ENCODE peak calls at places on chromosomes 4 and X, in six cellular contexts. L is upper lobe of left lung, J is uterus, H is neural progenitor cell, S is IMR-90, Z is A549. N is an unnamed sample.

GRCh38 chr4:38411092-38411491 is 252.9 kb upstream of the KLF3 start:
- DNase-seq in L (no peak), S (no peak), H (no peak), J (no peak), Z (no peak), N (no peak)

GRCh38 chrX:150408007-150408406 is 44.9 kb downstream of the MAMLD1 start:
- DNase-seq in J (no peak), Z (no peak), L (no peak), H (no peak), S (no peak), N (no peak)

GRCh38 chrX:23003121-23003520 is 3.4 kb downstream of the DDX53 start:
- DNase-seq in L (no peak), Z (no peak), S (peak; percentile 53), J (no peak), H (no peak), N (no peak)

GRCh38 chr4:8847764-8848163 is 23.9 kb downstream of the HMX1 start:
- DNase-seq in J (no peak), Z (no peak), H (peak; percentile 53), L (no peak), S (no peak), N (no peak)

GRCh38 chr4:121989715-121990114 is 37.9 kb upstream of the TRPC3 start:
- DNase-seq in S (peak; percentile 56), Z (no peak), H (peak; percentile 28), J (no peak), L (no peak), N (no peak)

GRCh38 chr4:153512162-153512852 is 46.1 kb downstream of the TMEM131L start:
- DNase-seq in S (no peak), Z (no peak), J (no peak), H (no peak), L (no peak), N (no peak)

GRCh38 chrX:53456254-53456653 is 22.1 kb upstream of the HSD17B10 start:
- DNase-seq in H (no peak), L (no peak), S (peak; percentile 76), Z (peak; percentile 59), J (no peak), N (no peak)

GRCh38 chr4:110155632-110156031 is 42.8 kb downstream of the ELOVL6 start:
- DNase-seq in J (no peak), L (no peak), Z (no peak), S (peak; percentile 12), H (no peak), N (no peak)

GRCh38 chr4:32748498-32748897 is 2028.3 kb downstream of the PCDH7 start:
- DNase-seq in H (peak; percentile 5), L (no peak), J (no peak), S (no peak), Z (peak; percentile 24), N (no peak)

GRCh38 chrX:24410514-24411189 is 50.2 kb downstream of the SUPT20HL1 start:
- DNase-seq in H (no peak), Z (no peak), S (no peak), J (no peak), L (no peak), N (no peak)

GRCh38 chr4:149781150-149781549 is 34.5 kb downstream of the IQCM start:
- DNase-seq in S (peak; percentile 80), H (no peak), J (no peak), L (no peak), Z (peak; percentile 26), N (no peak)

GRCh38 chrX:150303386-150304097 is 59.6 kb upstream of the MAMLD1 start:
- DNase-seq in Z (no peak), S (no peak), L (no peak), H (no peak), J (no peak), N (no peak)

GRCh38 chrX:33078273-33078672 is 133.1 kb downstream of the DMD start:
- DNase-seq in J (no peak), H (no peak), L (no peak), Z (no peak), S (no peak), N (no peak)

GRCh38 chrX:107667426-107667825 is 39.1 kb downstream of the PRPS1 start:
- DNase-seq in Z (no peak), J (no peak), S (no peak), L (no peak), H (no peak), N (no peak)

GRCh38 chrX:146614693-146615524 is 194.7 kb upstream of the CXorf51B start:
- DNase-seq in S (no peak), H (no peak), L (no peak), Z (no peak), J (no peak), N (no peak)

GRCh38 chr4:156169011-156169410 is 215.3 kb upstream of the CTSO start:
- DNase-seq in Z (peak; percentile 4), L (no peak), S (peak; percentile 95), H (peak; percentile 70), J (peak; percentile 70), N (no peak)

GRCh38 chr4:155077860-155078259 is 130.6 kb upstream of the NPY2R start:
- DNase-seq in J (no peak), Z (no peak), L (no peak), S (no peak), H (peak; percentile 28), N (no peak)

GRCh38 chr4:152996672-152997071 is 60.5 kb downstream of the FHDC1 start:
- DNase-seq in S (no peak), J (no peak), Z (no peak), H (no peak), L (no peak), N (no peak)

GRCh38 chr4:89741768-89742167 is 95.2 kb downstream of the SNCA start:
- DNase-seq in J (no peak), H (no peak), Z (no peak), L (no peak), S (no peak), N (no peak)

GRCh38 chr4:163251204-163251603 is 81.2 kb downstream of the NPY1R start:
- DNase-seq in H (peak; percentile 43), L (no peak), S (no peak), J (no peak), Z (peak; percentile 5), N (no peak)

GRCh38 chr4:150495550-150495949 is 86.4 kb upstream of the MAB21L2 start:
- DNase-seq in Z (no peak), S (no peak), J (no peak), H (peak; percentile 2), L (no peak), N (no peak)

GRCh38 chr4:89196056-89196674 is 84.8 kb downstream of the TIGD2 start:
- DNase-seq in S (no peak), J (no peak), Z (peak; percentile 70), H (no peak), L (no peak), N (no peak)

GRCh38 chr4:83850435-83850834 is 314.5 kb downstream of the GPAT3 start:
- DNase-seq in J (no peak), H (no peak), L (no peak), S (peak; percentile 52), Z (peak; percentile 66), N (no peak)

GRCh38 chrX:42237956-42238355 is 314.6 kb upstream of the CASK start:
- DNase-seq in H (no peak), Z (no peak), S (peak; percentile 13), L (no peak), J (no peak), N (no peak)

GRCh38 chr4:69832326-69833030 is 27.5 kb downstream of the SULT1E1 start:
- DNase-seq in Z (peak; percentile 25), S (no peak), L (no peak), J (no peak), H (no peak), N (no peak)

GRCh38 chr4:39631700-39632079 is 7.0 kb downstream of the SMIM14 start:
- DNase-seq in Z (no peak), L (no peak), H (no peak), J (no peak), S (no peak), N (no peak)

GRCh38 chrX:143648705-143649104 is 12.8 kb upstream of the SLITRK4 start:
- DNase-seq in L (no peak), Z (no peak), J (no peak), S (no peak), H (peak; percentile 38), N (no peak)

GRCh38 chr4:52903273-52903672 is 41.2 kb downstream of the RASL11B start:
- DNase-seq in L (no peak), H (no peak), J (no peak), Z (no peak), S (no peak), N (no peak)
- H3K27ac ChIP-seq in L (no peak overlapping the region), H (no peak overlapping the region), J (no peak overlapping the region), Z (no peak overlapping the region), S (no peak overlapping the region), N (no peak overlapping the region)

GRCh38 chr4:114156371-114156770 is 176.9 kb upstream of the ARSJ start:
- DNase-seq in H (no peak), L (no peak), Z (no peak), S (peak; percentile 71), J (no peak), N (no peak)
- H3K4me3 ChIP-seq in H (no peak overlapping the region), L (no peak overlapping the region), Z (no peak overlapping the region), S (no peak overlapping the region), J (no peak overlapping the region), N (no peak overlapping the region)

DNA sequence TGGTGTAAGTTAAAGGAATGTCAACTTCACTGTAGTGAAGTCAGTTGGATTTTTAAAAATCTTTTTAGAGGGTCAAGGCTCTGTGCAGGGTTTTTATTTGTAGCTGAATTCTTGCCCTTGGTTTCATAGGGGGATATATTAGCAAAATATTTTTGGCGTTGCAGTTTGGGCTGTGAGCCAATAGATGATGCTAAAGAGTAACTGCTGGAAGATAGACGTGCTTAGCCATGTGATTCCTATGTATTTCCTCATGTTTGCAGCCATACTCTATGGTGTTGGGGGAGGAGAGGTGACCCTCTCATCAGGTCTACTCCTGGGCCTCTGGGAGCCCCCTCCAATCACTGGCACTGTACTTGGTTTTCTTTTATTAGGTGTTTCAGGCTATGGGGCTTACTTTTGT is 246.7 kb upstream of the ARHGAP24 start:
- DNase-seq in H (no peak), L (no peak), J (no peak), S (no peak), Z (no peak), N (no peak)
- TF ChIP-seq CTCF in H (peak; percentile 18), L (no peak), J (no peak), S (no peak), Z (no peak), N (no peak)

DNA sequence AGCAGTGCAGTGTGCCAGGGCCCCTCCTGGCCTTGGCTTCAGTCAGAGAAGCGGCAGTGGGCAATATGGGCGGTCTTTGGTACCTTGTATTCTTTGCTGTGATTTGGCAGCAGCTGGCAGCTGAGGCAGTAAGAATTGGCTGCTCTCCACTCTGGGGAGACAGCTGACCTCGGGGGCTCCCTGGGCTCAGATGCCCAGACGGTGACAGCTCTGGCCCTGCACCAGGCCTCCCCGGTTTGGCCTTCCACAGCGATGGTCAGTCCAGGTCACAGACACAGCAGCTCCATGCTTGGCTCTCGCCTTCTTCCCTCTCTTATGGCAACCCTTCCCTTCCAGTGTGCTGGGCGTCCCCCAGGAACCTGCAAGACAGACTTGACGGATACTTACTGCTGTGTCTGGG is 330.9 kb downstream of the BCOR start:
- DNase-seq in S (no peak), L (no peak), Z (no peak), J (no peak), H (no peak), N (no peak)
- H3K27ac ChIP-seq in S (no peak overlapping the region), L (no peak overlapping the region), Z (no peak overlapping the region), J (no peak overlapping the region), H (no peak overlapping the region), N (no peak overlapping the region)

GRCh38 chrX:10098235-10098819 is 58.4 kb upstream of the CLCN4 start:
- DNase-seq in L (no peak), S (no peak), H (no peak), J (no peak), Z (no peak), N (no peak)
- H3K4me3 ChIP-seq in L (peak overlapping the region; percentile 29), S (no peak overlapping the region), H (no peak overlapping the region), J (no peak overlapping the region), Z (no peak overlapping the region), N (peak overlapping the region; percentile 52)

GRCh38 chr4:169619518-169619957 is 840 bp upstream of the CLCN3 start:
- DNase-seq in S (peak; percentile 54), Z (peak; percentile 68), J (peak; percentile 20), H (peak; percentile 44), L (no peak), N (no peak)
- TF ChIP-seq CTCF in S (peak; percentile 69), Z (peak; percentile 49), J (peak; percentile 45), H (peak; percentile 52), L (peak; percentile 55), N (peak; percentile 59)